ENCODE peak calls at places on chromosome 5, in five cellular contexts. One of them, this sample, is unnamed.

GRCh38 chr5:178331491-178331981 is 98.9 kb upstream of the PHYKPL start:
- DNase-seq in neuronal stem cell: no peak
- DNase-seq in heart left ventricle: peak; percentile 81
- DNase-seq in tibial artery: no peak
- DNase-seq in osteoblast: no peak
- DNase-seq in this sample: peak; percentile 17

GRCh38 chr5:96825243-96825642 is 17.5 kb upstream of the ERAP1 start:
- DNase-seq in heart left ventricle: no peak
- DNase-seq in tibial artery: no peak
- DNase-seq in osteoblast: no peak
- DNase-seq in neuronal stem cell: no peak
- DNase-seq in this sample: no peak

GRCh38 chr5:119250946-119251901 is 104.6 kb upstream of the TNFAIP8 start:
- DNase-seq in heart left ventricle: no peak
- DNase-seq in osteoblast: no peak
- DNase-seq in tibial artery: no peak
- DNase-seq in neuronal stem cell: no peak
- DNase-seq in this sample: no peak

GRCh38 chr5:15452030-15452429 is 48.0 kb upstream of the FBXL7 start:
- DNase-seq in neuronal stem cell: no peak
- DNase-seq in tibial artery: no peak
- DNase-seq in heart left ventricle: peak; percentile 29
- DNase-seq in osteoblast: no peak
- DNase-seq in this sample: peak; percentile 22

GRCh38 chr5:1729641-1730486 is 69.8 kb downstream of the MRPL36 start:
- DNase-seq in osteoblast: peak; percentile 43
- DNase-seq in heart left ventricle: no peak
- DNase-seq in neuronal stem cell: no peak
- DNase-seq in tibial artery: peak; percentile 46
- DNase-seq in this sample: no peak

GRCh38 chr5:5043346-5043745 is 96.8 kb upstream of the ADAMTS16 start:
- DNase-seq in tibial artery: no peak
- DNase-seq in osteoblast: no peak
- DNase-seq in heart left ventricle: no peak
- DNase-seq in neuronal stem cell: no peak
- DNase-seq in this sample: no peak

GRCh38 chr5:174482549-174482948 is 241.8 kb upstream of the MSX2 start:
- DNase-seq in neuronal stem cell: no peak
- DNase-seq in osteoblast: no peak
- DNase-seq in tibial artery: no peak
- DNase-seq in heart left ventricle: no peak
- DNase-seq in this sample: no peak

GRCh38 chr5:175857986-175858385 is 13.4 kb upstream of the CPLX2 start:
- DNase-seq in neuronal stem cell: no peak
- DNase-seq in tibial artery: no peak
- DNase-seq in osteoblast: peak; percentile 76
- DNase-seq in heart left ventricle: no peak
- DNase-seq in this sample: no peak

GRCh38 chr5:2178528-2178927 is 295.8 kb upstream of the IRX4 start:
- DNase-seq in tibial artery: peak; percentile 55
- DNase-seq in neuronal stem cell: no peak
- DNase-seq in heart left ventricle: no peak
- DNase-seq in osteoblast: no peak
- DNase-seq in this sample: no peak

GRCh38 chr5:78293856-78294249 is 645 bp downstream of the AP3B1 start:
- DNase-seq in heart left ventricle: no peak
- DNase-seq in tibial artery: no peak
- DNase-seq in osteoblast: no peak
- DNase-seq in neuronal stem cell: peak; percentile 33
- DNase-seq in this sample: no peak

GRCh38 chr5:28648108-28648507 is 1609.7 kb upstream of the CDH9 start:
- DNase-seq in heart left ventricle: no peak
- DNase-seq in osteoblast: no peak
- DNase-seq in neuronal stem cell: no peak
- DNase-seq in tibial artery: no peak
- DNase-seq in this sample: no peak

GRCh38 chr5:74919487-74919886 is 53.3 kb upstream of the FAM169A start:
- DNase-seq in tibial artery: no peak
- DNase-seq in neuronal stem cell: peak; percentile 30
- DNase-seq in heart left ventricle: no peak
- DNase-seq in osteoblast: peak; percentile 83
- DNase-seq in this sample: peak; percentile 77

GRCh38 chr5:170169996-170170395 is 62.8 kb upstream of the C5orf58 start:
- DNase-seq in tibial artery: no peak
- DNase-seq in heart left ventricle: no peak
- DNase-seq in osteoblast: no peak
- DNase-seq in neuronal stem cell: no peak
- DNase-seq in this sample: no peak

GRCh38 chr5:1338518-1339070 is 6.3 kb downstream of the CLPTM1L start:
- DNase-seq in osteoblast: no peak
- DNase-seq in tibial artery: no peak
- DNase-seq in neuronal stem cell: no peak
- DNase-seq in heart left ventricle: peak; percentile 52
- DNase-seq in this sample: no peak

GRCh38 chr5:88770290-88771257 is 112.4 kb downstream of the MEF2C start:
- DNase-seq in neuronal stem cell: no peak
- DNase-seq in osteoblast: no peak
- DNase-seq in heart left ventricle: no peak
- DNase-seq in tibial artery: no peak
- DNase-seq in this sample: peak; percentile 17

GRCh38 chr5:179410291-179411160 is 65.3 kb upstream of the ADAMTS2 start:
- DNase-seq in neuronal stem cell: no peak
- DNase-seq in heart left ventricle: no peak
- DNase-seq in osteoblast: peak; percentile 44
- DNase-seq in tibial artery: no peak
- DNase-seq in this sample: no peak

GRCh38 chr5:179409806-179410205 is 64.5 kb upstream of the ADAMTS2 start:
- DNase-seq in neuronal stem cell: no peak
- DNase-seq in heart left ventricle: no peak
- DNase-seq in osteoblast: peak; percentile 64
- DNase-seq in tibial artery: no peak
- DNase-seq in this sample: peak; percentile 17

GRCh38 chr5:179413086-179413690 is 67.9 kb upstream of the ADAMTS2 start:
- DNase-seq in heart left ventricle: no peak
- DNase-seq in tibial artery: no peak
- DNase-seq in osteoblast: peak; percentile 47
- DNase-seq in neuronal stem cell: no peak
- DNase-seq in this sample: no peak

GRCh38 chr5:179413711-179414458 is 68.6 kb upstream of the ADAMTS2 start:
- DNase-seq in heart left ventricle: no peak
- DNase-seq in neuronal stem cell: no peak
- DNase-seq in tibial artery: no peak
- DNase-seq in osteoblast: peak; percentile 84
- DNase-seq in this sample: no peak

DNA sequence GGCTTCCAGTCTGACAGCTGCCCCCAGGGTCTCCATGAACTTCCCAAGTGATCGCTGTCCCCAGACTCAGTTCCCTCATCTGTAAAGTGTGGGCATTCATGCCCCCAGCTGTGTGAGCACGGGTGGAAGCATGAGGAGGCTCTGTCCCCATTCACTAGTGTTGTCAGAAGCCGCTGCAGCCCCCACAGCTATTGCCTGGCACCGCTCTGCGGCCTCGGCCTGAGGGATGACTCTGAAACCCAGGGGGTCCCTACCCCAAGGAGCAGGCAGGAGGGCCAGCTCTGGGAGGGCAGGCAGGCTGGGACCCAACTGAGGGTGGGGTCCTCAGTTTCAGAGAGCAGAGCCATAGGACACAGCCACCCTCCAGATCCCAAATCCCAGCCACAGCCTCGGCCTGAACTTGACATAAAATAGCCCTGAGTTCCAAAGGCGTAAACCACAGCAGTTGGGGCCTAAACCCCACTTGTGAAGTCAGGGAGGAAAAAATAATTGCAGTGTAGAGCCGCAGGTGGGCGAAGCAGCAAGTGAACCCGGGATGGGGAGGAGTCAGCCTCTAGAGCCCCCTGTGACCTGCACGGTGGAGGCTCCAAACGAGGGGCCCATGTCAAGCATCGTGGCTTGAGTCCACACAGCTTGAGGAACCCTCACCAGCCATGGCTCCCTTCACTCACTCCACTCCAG is 66.0 kb upstream of the ADAMTS2 start:
- DNase-seq in neuronal stem cell: no peak
- DNase-seq in heart left ventricle: no peak
- DNase-seq in tibial artery: no peak
- DNase-seq in osteoblast: peak; percentile 78
- DNase-seq in this sample: no peak
- H3K9me3 ChIP-seq in neuronal stem cell: no peaks in the 10 kb centered on the region
- H3K9me3 ChIP-seq in heart left ventricle: no peaks in the 10 kb centered on the region
- H3K9me3 ChIP-seq in tibial artery: no peaks in the 10 kb centered on the region
- H3K9me3 ChIP-seq in osteoblast: no peaks in the 10 kb centered on the region
- H3K9me3 ChIP-seq in this sample: no peaks in the 10 kb centered on the region

DNA sequence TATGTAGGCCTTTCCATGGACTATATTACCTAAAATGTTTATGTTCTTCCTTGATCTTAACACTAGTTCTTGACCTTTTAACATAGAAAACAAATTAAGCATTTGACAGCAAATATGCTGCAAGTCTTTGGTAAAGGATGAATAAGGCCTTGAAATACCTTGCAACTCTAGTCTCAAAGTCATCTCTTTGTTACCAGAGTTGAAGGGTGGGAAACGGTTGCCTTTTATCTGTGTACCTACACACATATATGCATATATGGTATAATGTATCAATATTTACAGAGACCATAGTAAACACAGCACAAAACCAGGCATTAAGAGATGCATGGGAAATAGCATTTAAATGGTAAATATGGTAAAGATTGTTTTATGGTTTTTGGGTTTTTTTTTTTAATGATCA is 16.5 kb downstream of the KIF2A start:
- DNase-seq in neuronal stem cell: no peak
- DNase-seq in tibial artery: no peak
- DNase-seq in heart left ventricle: no peak
- DNase-seq in osteoblast: no peak
- DNase-seq in this sample: no peak
- H3K27me3 ChIP-seq in neuronal stem cell: no peaks in the 10 kb centered on the region
- H3K27me3 ChIP-seq in tibial artery: no peaks in the 10 kb centered on the region
- H3K27me3 ChIP-seq in heart left ventricle: no peaks in the 10 kb centered on the region
- H3K27me3 ChIP-seq in osteoblast: no peaks in the 10 kb centered on the region
- H3K27me3 ChIP-seq in this sample: no peaks in the 10 kb centered on the region

GRCh38 chr5:80192507-80193241 is 63.2 kb downstream of the SERINC5 start:
- DNase-seq in tibial artery: no peak
- DNase-seq in heart left ventricle: no peak
- DNase-seq in osteoblast: no peak
- DNase-seq in neuronal stem cell: no peak
- DNase-seq in this sample: peak; percentile 68
- H3K4me1 ChIP-seq in tibial artery: no peaks in the 10 kb centered on the region
- H3K4me1 ChIP-seq in heart left ventricle: peaks cover 60% of the 10 kb centered on the region
- H3K4me1 ChIP-seq in osteoblast: peaks cover 40% of the 10 kb centered on the region
- H3K4me1 ChIP-seq in neuronal stem cell: peaks cover 37% of the 10 kb centered on the region
- H3K4me1 ChIP-seq in this sample: peaks cover 76% of the 10 kb centered on the region

GRCh38 chr5:172574845-172575170 is 66.3 kb upstream of the NEURL1B start:
- DNase-seq in heart left ventricle: peak; percentile 29
- DNase-seq in neuronal stem cell: no peak
- DNase-seq in osteoblast: no peak
- DNase-seq in tibial artery: no peak
- DNase-seq in this sample: no peak
- H3K9me3 ChIP-seq in heart left ventricle: no peaks in the 10 kb centered on the region
- H3K9me3 ChIP-seq in neuronal stem cell: peaks cover 2% of the 10 kb centered on the region
- H3K9me3 ChIP-seq in osteoblast: no peaks in the 10 kb centered on the region
- H3K9me3 ChIP-seq in tibial artery: no peaks in the 10 kb centered on the region
- H3K9me3 ChIP-seq in this sample: no peaks in the 10 kb centered on the region

DNA sequence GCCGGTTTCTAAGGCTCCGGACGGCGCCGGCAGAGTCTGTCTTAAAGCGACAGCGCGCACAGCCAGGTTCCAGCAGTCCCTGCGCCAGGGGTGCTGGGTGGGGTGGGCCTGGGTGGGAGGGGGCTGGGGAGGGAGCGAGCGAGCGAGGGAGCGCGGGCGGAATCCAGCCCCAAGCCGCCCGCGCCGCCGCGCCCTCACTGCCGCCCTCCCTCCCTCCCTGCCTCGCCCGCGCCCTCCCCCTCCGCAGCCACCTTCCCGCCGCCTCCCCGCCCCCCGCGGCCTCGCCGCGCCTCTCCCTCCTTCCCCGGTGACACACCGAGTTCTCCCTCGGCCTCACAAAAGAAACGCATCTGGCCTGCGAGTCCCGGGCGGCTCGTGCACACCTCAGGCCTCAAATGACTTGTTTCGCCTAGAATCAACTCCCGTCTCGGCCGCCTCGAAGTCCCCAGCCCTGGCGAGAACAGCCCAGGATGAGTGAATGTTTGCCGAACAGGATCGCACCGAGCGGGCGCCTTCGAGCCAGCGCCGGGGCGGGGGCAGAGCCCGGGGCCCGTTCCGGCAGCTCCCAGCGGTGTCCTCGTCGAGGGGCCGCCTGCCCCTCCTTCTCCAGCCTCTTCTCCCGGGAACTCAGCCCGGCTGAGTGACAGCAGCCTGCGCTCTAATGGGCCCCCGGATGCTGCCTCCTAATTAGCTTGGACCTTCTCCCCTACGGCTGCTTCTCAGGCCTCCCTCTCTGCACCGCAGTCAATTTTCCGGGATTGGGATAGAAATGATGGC is at the start of gene PITX1:
- DNase-seq in heart left ventricle: peak; percentile 44
- DNase-seq in neuronal stem cell: peak; percentile 64
- DNase-seq in osteoblast: peak; percentile 99
- DNase-seq in tibial artery: peak; percentile 91
- DNase-seq in this sample: peak; percentile 33
- H3K27me3 ChIP-seq in heart left ventricle: peaks cover 83% of the 10 kb centered on the region
- H3K27me3 ChIP-seq in neuronal stem cell: peaks cover 93% of the 10 kb centered on the region
- H3K27me3 ChIP-seq in osteoblast: peaks cover 18% of the 10 kb centered on the region
- H3K27me3 ChIP-seq in tibial artery: peaks cover 38% of the 10 kb centered on the region
- H3K27me3 ChIP-seq in this sample: peaks cover 100% of the 10 kb centered on the region

GRCh38 chr5:77171141-77171910 is 39.2 kb upstream of the PDE8B start:
- DNase-seq in heart left ventricle: no peak
- DNase-seq in neuronal stem cell: no peak
- DNase-seq in osteoblast: peak; percentile 4
- DNase-seq in tibial artery: no peak
- DNase-seq in this sample: no peak
- H3K4me1 ChIP-seq in heart left ventricle: peaks cover 26% of the 10 kb centered on the region
- H3K4me1 ChIP-seq in neuronal stem cell: no peaks in the 10 kb centered on the region
- H3K4me1 ChIP-seq in osteoblast: peaks cover 21% of the 10 kb centered on the region
- H3K4me1 ChIP-seq in tibial artery: no peaks in the 10 kb centered on the region
- H3K4me1 ChIP-seq in this sample: peaks cover 23% of the 10 kb centered on the region

This sample was measured in cardiac muscle cell.